ENCODE peak calls at places on chromosomes 5 and 9, in nine cellular contexts. One of them, this sample, is unnamed.

GRCh38 chr5:157130933-157131332 is 11.7 kb downstream of the MED7 start:
- DNase-seq in mesothelial cell of epicardium: no peak
- DNase-seq in A549: peak; percentile 44
- DNase-seq in WTC11: no peak
- DNase-seq in sigmoid colon: peak; percentile 21
- DNase-seq in OCI-LY7: peak; percentile 66
- DNase-seq in fibroblast of mammary gland: no peak
- DNase-seq in tibial artery: no peak
- DNase-seq in neural progenitor cell: no peak
- DNase-seq in this sample: peak; percentile 49

GRCh38 chr5:80204808-80205614 is 50.8 kb downstream of the SERINC5 start:
- DNase-seq in OCI-LY7: peak; percentile 45
- DNase-seq in tibial artery: no peak
- DNase-seq in sigmoid colon: no peak
- DNase-seq in A549: no peak
- DNase-seq in mesothelial cell of epicardium: no peak
- DNase-seq in neural progenitor cell: peak; percentile 58
- DNase-seq in WTC11: no peak
- DNase-seq in fibroblast of mammary gland: no peak
- DNase-seq in this sample: no peak

GRCh38 chr5:93572101-93572772 is 8.8 kb downstream of the NR2F1-AS1 start:
- DNase-seq in mesothelial cell of epicardium: no peak
- DNase-seq in fibroblast of mammary gland: no peak
- DNase-seq in A549: no peak
- DNase-seq in tibial artery: no peak
- DNase-seq in WTC11: peak; percentile 55
- DNase-seq in OCI-LY7: no peak
- DNase-seq in sigmoid colon: no peak
- DNase-seq in neural progenitor cell: peak; percentile 79
- DNase-seq in this sample: no peak

GRCh38 chr5:56640763-56641406 is 174.5 kb upstream of the MAP3K1 start:
- DNase-seq in tibial artery: no peak
- DNase-seq in OCI-LY7: peak; percentile 48
- DNase-seq in neural progenitor cell: no peak
- DNase-seq in fibroblast of mammary gland: no peak
- DNase-seq in sigmoid colon: peak; percentile 69
- DNase-seq in WTC11: no peak
- DNase-seq in mesothelial cell of epicardium: no peak
- DNase-seq in A549: no peak
- DNase-seq in this sample: no peak

GRCh38 chr5:111930407-111930806 is 173.4 kb upstream of the NREP start:
- DNase-seq in neural progenitor cell: no peak
- DNase-seq in mesothelial cell of epicardium: no peak
- DNase-seq in OCI-LY7: no peak
- DNase-seq in tibial artery: no peak
- DNase-seq in sigmoid colon: no peak
- DNase-seq in fibroblast of mammary gland: peak; percentile 57
- DNase-seq in WTC11: no peak
- DNase-seq in A549: no peak
- DNase-seq in this sample: no peak

GRCh38 chr9:97938081-97938644 is at the start of gene HEMGN:
- DNase-seq in tibial artery: no peak
- DNase-seq in mesothelial cell of epicardium: no peak
- DNase-seq in sigmoid colon: no peak
- DNase-seq in WTC11: no peak
- DNase-seq in OCI-LY7: peak; percentile 92
- DNase-seq in A549: no peak
- DNase-seq in fibroblast of mammary gland: no peak
- DNase-seq in neural progenitor cell: no peak
- DNase-seq in this sample: no peak

GRCh38 chr9:113187935-113188595 is 33.0 kb downstream of the FKBP15 start:
- DNase-seq in neural progenitor cell: no peak
- DNase-seq in sigmoid colon: peak; percentile 84
- DNase-seq in tibial artery: peak; percentile 82
- DNase-seq in fibroblast of mammary gland: peak; percentile 95
- DNase-seq in mesothelial cell of epicardium: no peak
- DNase-seq in OCI-LY7: no peak
- DNase-seq in WTC11: no peak
- DNase-seq in A549: peak; percentile 26
- DNase-seq in this sample: no peak

GRCh38 chr9:93652604-93653592 is 76.5 kb downstream of the PHF2 start:
- DNase-seq in neural progenitor cell: no peak
- DNase-seq in tibial artery: peak; percentile 47
- DNase-seq in WTC11: peak; percentile 10
- DNase-seq in sigmoid colon: peak; percentile 59
- DNase-seq in A549: no peak
- DNase-seq in mesothelial cell of epicardium: peak; percentile 17
- DNase-seq in fibroblast of mammary gland: no peak
- DNase-seq in OCI-LY7: no peak
- DNase-seq in this sample: no peak

GRCh38 chr5:126926152-126926551 is 104.2 kb downstream of the MARCHF3 start:
- DNase-seq in sigmoid colon: no peak
- DNase-seq in OCI-LY7: no peak
- DNase-seq in neural progenitor cell: no peak
- DNase-seq in WTC11: no peak
- DNase-seq in fibroblast of mammary gland: no peak
- DNase-seq in mesothelial cell of epicardium: no peak
- DNase-seq in A549: no peak
- DNase-seq in tibial artery: no peak
- DNase-seq in this sample: no peak

GRCh38 chr9:133881671-133882381 is 110.3 kb downstream of the VAV2 start:
- DNase-seq in OCI-LY7: no peak
- DNase-seq in neural progenitor cell: no peak
- DNase-seq in mesothelial cell of epicardium: no peak
- DNase-seq in fibroblast of mammary gland: no peak
- DNase-seq in sigmoid colon: no peak
- DNase-seq in A549: no peak
- DNase-seq in WTC11: no peak
- DNase-seq in tibial artery: no peak
- DNase-seq in this sample: no peak

GRCh38 chr5:16931334-16932110 is 4.6 kb downstream of the MYO10 start:
- DNase-seq in sigmoid colon: no peak
- DNase-seq in OCI-LY7: no peak
- DNase-seq in tibial artery: no peak
- DNase-seq in A549: no peak
- DNase-seq in mesothelial cell of epicardium: no peak
- DNase-seq in neural progenitor cell: no peak
- DNase-seq in WTC11: no peak
- DNase-seq in fibroblast of mammary gland: peak; percentile 19
- DNase-seq in this sample: no peak

GRCh38 chr5:154191467-154192261 is 1.1 kb downstream of the GALNT10 start:
- DNase-seq in tibial artery: no peak
- DNase-seq in WTC11: no peak
- DNase-seq in neural progenitor cell: no peak
- DNase-seq in A549: no peak
- DNase-seq in mesothelial cell of epicardium: no peak
- DNase-seq in sigmoid colon: no peak
- DNase-seq in OCI-LY7: peak; percentile 15
- DNase-seq in fibroblast of mammary gland: peak; percentile 44
- DNase-seq in this sample: no peak

GRCh38 chr9:131734781-131735180 is 5.1 kb downstream of the RAPGEF1 start:
- DNase-seq in neural progenitor cell: no peak
- DNase-seq in OCI-LY7: no peak
- DNase-seq in WTC11: no peak
- DNase-seq in sigmoid colon: no peak
- DNase-seq in A549: no peak
- DNase-seq in fibroblast of mammary gland: no peak
- DNase-seq in tibial artery: no peak
- DNase-seq in mesothelial cell of epicardium: no peak
- DNase-seq in this sample: no peak

GRCh38 chr9:131733601-131734061 is 6.2 kb downstream of the RAPGEF1 start:
- DNase-seq in A549: peak; percentile 88
- DNase-seq in tibial artery: peak; percentile 72
- DNase-seq in fibroblast of mammary gland: peak; percentile 91
- DNase-seq in sigmoid colon: no peak
- DNase-seq in neural progenitor cell: no peak
- DNase-seq in WTC11: no peak
- DNase-seq in mesothelial cell of epicardium: no peak
- DNase-seq in OCI-LY7: no peak
- DNase-seq in this sample: no peak

GRCh38 chr9:131734165-131734610 is 5.7 kb downstream of the RAPGEF1 start:
- DNase-seq in WTC11: no peak
- DNase-seq in mesothelial cell of epicardium: no peak
- DNase-seq in OCI-LY7: peak; percentile 58
- DNase-seq in sigmoid colon: no peak
- DNase-seq in fibroblast of mammary gland: no peak
- DNase-seq in neural progenitor cell: no peak
- DNase-seq in A549: peak; percentile 52
- DNase-seq in tibial artery: no peak
- DNase-seq in this sample: no peak

GRCh38 chr9:131736440-131736839 is 3.4 kb downstream of the RAPGEF1 start:
- DNase-seq in sigmoid colon: no peak
- DNase-seq in fibroblast of mammary gland: no peak
- DNase-seq in mesothelial cell of epicardium: no peak
- DNase-seq in tibial artery: no peak
- DNase-seq in A549: no peak
- DNase-seq in WTC11: no peak
- DNase-seq in OCI-LY7: peak; percentile 57
- DNase-seq in neural progenitor cell: no peak
- DNase-seq in this sample: no peak

GRCh38 chr9:131735238-131736181 is 4.4 kb downstream of the RAPGEF1 start:
- DNase-seq in tibial artery: no peak
- DNase-seq in A549: peak; percentile 86
- DNase-seq in WTC11: no peak
- DNase-seq in mesothelial cell of epicardium: no peak
- DNase-seq in sigmoid colon: no peak
- DNase-seq in OCI-LY7: no peak
- DNase-seq in neural progenitor cell: no peak
- DNase-seq in fibroblast of mammary gland: peak; percentile 66
- DNase-seq in this sample: no peak
- TF ChIP-seq CTCF in tibial artery: no peak
- TF ChIP-seq CTCF in A549: no peak
- TF ChIP-seq CTCF in WTC11: no peak
- TF ChIP-seq CTCF in mesothelial cell of epicardium: no peak
- TF ChIP-seq CTCF in sigmoid colon: no peak
- TF ChIP-seq CTCF in OCI-LY7: no peak
- TF ChIP-seq CTCF in neural progenitor cell: no peak
- TF ChIP-seq CTCF in fibroblast of mammary gland: no peak
- TF ChIP-seq CTCF in this sample: no peak

GRCh38 chr5:84255318-84255717 is 129.4 kb downstream of the EDIL3 start:
- DNase-seq in sigmoid colon: no peak
- DNase-seq in neural progenitor cell: peak; percentile 20
- DNase-seq in OCI-LY7: peak; percentile 10
- DNase-seq in mesothelial cell of epicardium: no peak
- DNase-seq in A549: peak; percentile 18
- DNase-seq in tibial artery: no peak
- DNase-seq in fibroblast of mammary gland: peak; percentile 53
- DNase-seq in WTC11: no peak
- DNase-seq in this sample: no peak
- TF ChIP-seq CTCF in sigmoid colon: no peak
- TF ChIP-seq CTCF in neural progenitor cell: peak; percentile 41
- TF ChIP-seq CTCF in OCI-LY7: peak; percentile 60
- TF ChIP-seq CTCF in mesothelial cell of epicardium: no peak
- TF ChIP-seq CTCF in A549: peak; percentile 30
- TF ChIP-seq CTCF in tibial artery: peak; percentile 34
- TF ChIP-seq CTCF in fibroblast of mammary gland: peak; percentile 39
- TF ChIP-seq CTCF in WTC11: no peak
- TF ChIP-seq CTCF in this sample: no peak

DNA sequence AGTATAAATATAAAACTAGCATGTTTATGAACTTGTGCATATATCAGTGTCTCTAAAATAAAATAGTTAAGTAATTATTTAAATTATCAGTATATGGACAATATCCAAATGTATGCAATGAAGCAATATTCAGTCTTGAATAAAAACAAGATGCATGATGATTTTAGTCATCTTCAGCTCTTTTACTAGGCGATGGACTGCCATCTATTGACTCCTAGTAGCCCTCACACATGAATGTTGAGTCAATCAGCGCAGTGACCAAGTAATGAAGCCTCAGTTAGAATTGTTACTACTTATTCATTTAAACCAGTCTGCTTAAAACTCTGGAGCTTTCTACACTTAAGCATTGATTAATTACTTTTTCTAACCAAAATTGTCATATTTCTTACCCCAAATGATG is 92.9 kb upstream of the GRHPR start:
- DNase-seq in OCI-LY7: peak; percentile 88
- DNase-seq in A549: peak; percentile 68
- DNase-seq in sigmoid colon: no peak
- DNase-seq in tibial artery: no peak
- DNase-seq in fibroblast of mammary gland: peak; percentile 61
- DNase-seq in mesothelial cell of epicardium: no peak
- DNase-seq in WTC11: no peak
- DNase-seq in neural progenitor cell: peak; percentile 27
- DNase-seq in this sample: no peak
- TF ChIP-seq CTCF in OCI-LY7: peak; percentile 96
- TF ChIP-seq CTCF in A549: peak; percentile 75
- TF ChIP-seq CTCF in sigmoid colon: no peak
- TF ChIP-seq CTCF in tibial artery: peak; percentile 18
- TF ChIP-seq CTCF in fibroblast of mammary gland: peak; percentile 38
- TF ChIP-seq CTCF in mesothelial cell of epicardium: no peak
- TF ChIP-seq CTCF in WTC11: no peak
- TF ChIP-seq CTCF in neural progenitor cell: peak; percentile 50
- TF ChIP-seq CTCF in this sample: peak; percentile 56

GRCh38 chr9:96587295-96587694 is 32.3 kb downstream of the CDC14B start:
- DNase-seq in A549: no peak
- DNase-seq in WTC11: no peak
- DNase-seq in tibial artery: no peak
- DNase-seq in fibroblast of mammary gland: no peak
- DNase-seq in neural progenitor cell: peak; percentile 10
- DNase-seq in sigmoid colon: no peak
- DNase-seq in mesothelial cell of epicardium: no peak
- DNase-seq in OCI-LY7: no peak
- DNase-seq in this sample: no peak

GRCh38 chr9:96581823-96582598 is 37.6 kb downstream of the CDC14B start:
- DNase-seq in OCI-LY7: no peak
- DNase-seq in A549: no peak
- DNase-seq in fibroblast of mammary gland: no peak
- DNase-seq in neural progenitor cell: peak; percentile 38
- DNase-seq in mesothelial cell of epicardium: no peak
- DNase-seq in tibial artery: no peak
- DNase-seq in sigmoid colon: no peak
- DNase-seq in WTC11: no peak
- DNase-seq in this sample: no peak

GRCh38 chr9:96587916-96588315 is 31.7 kb downstream of the CDC14B start:
- DNase-seq in OCI-LY7: no peak
- DNase-seq in mesothelial cell of epicardium: no peak
- DNase-seq in sigmoid colon: no peak
- DNase-seq in WTC11: no peak
- DNase-seq in fibroblast of mammary gland: no peak
- DNase-seq in neural progenitor cell: no peak
- DNase-seq in A549: no peak
- DNase-seq in tibial artery: no peak
- DNase-seq in this sample: no peak

GRCh38 chr9:96581301-96581700 is 38.3 kb downstream of the CDC14B start:
- DNase-seq in sigmoid colon: no peak
- DNase-seq in A549: no peak
- DNase-seq in tibial artery: no peak
- DNase-seq in mesothelial cell of epicardium: no peak
- DNase-seq in OCI-LY7: no peak
- DNase-seq in WTC11: no peak
- DNase-seq in fibroblast of mammary gland: no peak
- DNase-seq in neural progenitor cell: no peak
- DNase-seq in this sample: no peak

DNA sequence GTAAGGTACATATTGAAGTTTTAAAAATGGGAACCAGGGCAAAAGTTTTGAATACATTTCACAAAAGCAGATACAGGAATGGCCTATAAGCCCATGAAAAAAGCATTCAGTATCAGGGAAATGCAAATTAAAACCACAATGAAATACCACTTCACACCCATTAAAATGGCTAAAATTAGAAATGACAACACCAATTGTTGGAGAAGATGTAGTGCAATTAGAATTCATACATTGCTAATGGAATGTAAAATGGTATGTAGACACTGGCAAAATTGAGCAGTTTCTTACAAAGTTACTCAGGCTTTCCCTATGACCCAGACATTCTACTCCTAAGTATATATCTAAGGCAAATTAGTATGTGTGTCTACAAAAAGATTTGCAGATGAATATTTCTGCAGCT is 34.2 kb downstream of the CDC14B start:
- DNase-seq in A549: no peak
- DNase-seq in fibroblast of mammary gland: no peak
- DNase-seq in sigmoid colon: no peak
- DNase-seq in tibial artery: no peak
- DNase-seq in neural progenitor cell: no peak
- DNase-seq in OCI-LY7: no peak
- DNase-seq in mesothelial cell of epicardium: no peak
- DNase-seq in WTC11: no peak
- DNase-seq in this sample: no peak
- TF ChIP-seq CTCF in A549: no peak
- TF ChIP-seq CTCF in fibroblast of mammary gland: no peak
- TF ChIP-seq CTCF in sigmoid colon: no peak
- TF ChIP-seq CTCF in tibial artery: no peak
- TF ChIP-seq CTCF in neural progenitor cell: no peak
- TF ChIP-seq CTCF in OCI-LY7: no peak
- TF ChIP-seq CTCF in mesothelial cell of epicardium: no peak
- TF ChIP-seq CTCF in WTC11: no peak
- TF ChIP-seq CTCF in this sample: no peak

This sample was measured in GM13976.